ENCODE peak calls at places on chromosomes 7 and 10, in four cellular contexts. One of them, this sample, is unnamed.

GRCh38 chr7:26013551-26014083 is 138.4 kb upstream of the NFE2L3 start:
- DNase-seq in IMR-90: no peak
- DNase-seq in mesenchymal stem cell: no peak
- DNase-seq in MM.1S: no peak
- DNase-seq in this sample: no peak

GRCh38 chr7:22481726-22482125 is 18.3 kb downstream of the STEAP1B start:
- DNase-seq in IMR-90: no peak
- DNase-seq in mesenchymal stem cell: peak
- DNase-seq in MM.1S: peak
- DNase-seq in this sample: no peak

GRCh38 chr7:129434846-129435318 is 650 bp downstream of the STRIP2 start:
- DNase-seq in IMR-90: peak
- DNase-seq in mesenchymal stem cell: peak
- DNase-seq in MM.1S: no peak
- DNase-seq in this sample: peak

GRCh38 chr10:98920807-98921206 is 314.8 kb downstream of the HPSE2 start:
- DNase-seq in IMR-90: peak
- DNase-seq in mesenchymal stem cell: peak
- DNase-seq in MM.1S: no peak
- DNase-seq in this sample: no peak

GRCh38 chr7:85068796-85069195 is 118.1 kb downstream of the SEMA3D start:
- DNase-seq in IMR-90: peak
- DNase-seq in mesenchymal stem cell: peak
- DNase-seq in MM.1S: no peak
- DNase-seq in this sample: peak

GRCh38 chr7:36475371-36475770 is 85.7 kb downstream of the ANLN start:
- DNase-seq in IMR-90: no peak
- DNase-seq in mesenchymal stem cell: no peak
- DNase-seq in MM.1S: no peak
- DNase-seq in this sample: no peak

GRCh38 chr7:94080551-94080950 is 76.4 kb upstream of the BET1 start:
- DNase-seq in IMR-90: no peak
- DNase-seq in mesenchymal stem cell: no peak
- DNase-seq in MM.1S: no peak
- DNase-seq in this sample: no peak

GRCh38 chr10:93815304-93816091 is 57.8 kb downstream of the LGI1 start:
- DNase-seq in IMR-90: no peak
- DNase-seq in mesenchymal stem cell: peak
- DNase-seq in MM.1S: no peak
- DNase-seq in this sample: peak

GRCh38 chr10:33657154-33657900 is 322.9 kb upstream of the NRP1 start:
- DNase-seq in IMR-90: peak
- DNase-seq in mesenchymal stem cell: no peak
- DNase-seq in MM.1S: no peak
- DNase-seq in this sample: no peak

GRCh38 chr10:35214607-35215020 is 88.0 kb downstream of the CREM start:
- DNase-seq in IMR-90: no peak
- DNase-seq in mesenchymal stem cell: no peak
- DNase-seq in MM.1S: no peak
- DNase-seq in this sample: no peak

GRCh38 chr10:69069090-69070042 is 18.5 kb upstream of the SRGN start:
- DNase-seq in IMR-90: no peak
- DNase-seq in mesenchymal stem cell: peak
- DNase-seq in MM.1S: no peak
- DNase-seq in this sample: no peak

DNA sequence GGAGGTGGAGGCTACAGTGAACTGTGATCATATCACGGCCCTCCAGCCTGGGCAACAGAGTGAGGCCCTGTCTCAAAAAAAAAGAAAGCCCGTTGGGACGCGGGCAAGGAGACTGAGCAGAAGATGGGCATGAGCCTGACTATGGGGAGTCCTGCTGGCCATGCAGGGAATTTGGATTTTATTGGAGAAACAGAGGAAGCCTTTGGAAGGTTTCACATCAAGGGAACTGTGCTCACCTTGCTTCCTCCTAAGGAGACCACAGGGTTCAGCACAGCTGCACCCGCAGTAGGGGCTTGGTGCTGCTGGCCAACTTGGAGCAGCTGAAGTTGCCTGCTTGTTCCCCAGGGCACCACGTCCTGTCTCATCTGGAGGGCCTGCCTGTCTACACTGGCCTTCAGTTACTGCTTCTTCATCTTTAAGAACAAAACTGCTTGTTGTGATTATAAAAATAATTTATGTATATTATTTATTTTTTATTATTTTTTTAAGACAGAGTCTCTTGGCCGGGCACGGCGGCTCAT is 1.5 kb downstream of the IQCE start:
- DNase-seq in IMR-90: no peak
- DNase-seq in mesenchymal stem cell: peak
- DNase-seq in MM.1S: no peak
- DNase-seq in this sample: no peak
- H2AFZ ChIP-seq in IMR-90: peak
- H2AFZ ChIP-seq in mesenchymal stem cell: no peak
- H2AFZ ChIP-seq in MM.1S: peak
- H2AFZ ChIP-seq in this sample: peak

GRCh38 chr10:30056767-30057355 is 2.5 kb downstream of the JCAD start:
- DNase-seq in IMR-90: no peak
- DNase-seq in mesenchymal stem cell: peak
- DNase-seq in MM.1S: no peak
- DNase-seq in this sample: no peak

GRCh38 chr10:30058111-30058510 is 1.3 kb downstream of the JCAD start:
- DNase-seq in IMR-90: no peak
- DNase-seq in mesenchymal stem cell: peak
- DNase-seq in MM.1S: no peak
- DNase-seq in this sample: no peak

GRCh38 chr10:30058570-30059132 is 735 bp downstream of the JCAD start:
- DNase-seq in IMR-90: no peak
- DNase-seq in mesenchymal stem cell: peak
- DNase-seq in MM.1S: no peak
- DNase-seq in this sample: no peak

GRCh38 chr10:30056281-30056680 is 3.1 kb downstream of the JCAD start:
- DNase-seq in IMR-90: peak
- DNase-seq in mesenchymal stem cell: peak
- DNase-seq in MM.1S: no peak
- DNase-seq in this sample: no peak

DNA sequence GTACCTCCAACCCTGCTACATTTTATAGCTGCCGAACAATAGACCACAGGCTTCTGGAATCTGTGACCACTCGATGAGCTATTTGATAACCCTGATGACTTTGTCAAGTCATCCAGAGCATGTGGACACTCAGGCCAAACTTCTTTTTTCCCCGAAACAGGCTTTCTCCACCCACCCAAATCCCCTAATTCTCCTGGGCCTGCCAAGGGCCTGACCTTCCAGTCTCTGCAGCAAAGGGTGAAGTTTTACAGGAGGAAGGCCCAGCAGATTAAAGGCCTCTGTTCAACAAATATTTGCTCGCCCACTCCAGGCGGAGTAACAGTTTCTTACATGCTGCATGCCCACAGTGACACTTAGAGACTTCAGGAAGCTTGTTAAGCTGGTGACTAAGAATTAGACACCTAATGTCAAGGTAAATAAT is 2.0 kb downstream of the JCAD start:
- DNase-seq in IMR-90: peak
- DNase-seq in mesenchymal stem cell: peak
- DNase-seq in MM.1S: no peak
- DNase-seq in this sample: no peak
- H3K27ac ChIP-seq in IMR-90: peak
- H3K27ac ChIP-seq in mesenchymal stem cell: peak
- H3K27ac ChIP-seq in MM.1S: no peak
- H3K27ac ChIP-seq in this sample: no peak

GRCh38 chr10:61378865-61379264 is 74.3 kb downstream of the TMEM26 start:
- DNase-seq in IMR-90: no peak
- DNase-seq in mesenchymal stem cell: no peak
- DNase-seq in MM.1S: no peak
- DNase-seq in this sample: no peak
- H2AFZ ChIP-seq in IMR-90: no peak
- H2AFZ ChIP-seq in mesenchymal stem cell: no peak
- H2AFZ ChIP-seq in MM.1S: no peak
- H2AFZ ChIP-seq in this sample: no peak

GRCh38 chr10:24952146-24952700 is at the start of gene PRTFDC1:
- DNase-seq in IMR-90: no peak
- DNase-seq in mesenchymal stem cell: peak
- DNase-seq in MM.1S: no peak
- DNase-seq in this sample: no peak

GRCh38 chr10:24951201-24952145 is 933 bp downstream of the PRTFDC1 start:
- DNase-seq in IMR-90: no peak
- DNase-seq in mesenchymal stem cell: peak
- DNase-seq in MM.1S: no peak
- DNase-seq in this sample: no peak

GRCh38 chr10:24950439-24950838 is 2.0 kb downstream of the PRTFDC1 start:
- DNase-seq in IMR-90: no peak
- DNase-seq in mesenchymal stem cell: no peak
- DNase-seq in MM.1S: no peak
- DNase-seq in this sample: no peak

GRCh38 chr10:24953350-24954074 is 1.1 kb upstream of the PRTFDC1 start:
- DNase-seq in IMR-90: peak
- DNase-seq in mesenchymal stem cell: no peak
- DNase-seq in MM.1S: no peak
- DNase-seq in this sample: no peak

GRCh38 chr10:24952701-24953349 is 419 bp upstream of the PRTFDC1 start:
- DNase-seq in IMR-90: peak
- DNase-seq in mesenchymal stem cell: peak
- DNase-seq in MM.1S: peak
- DNase-seq in this sample: no peak
- H3K27ac ChIP-seq in IMR-90: peak
- H3K27ac ChIP-seq in mesenchymal stem cell: peak
- H3K27ac ChIP-seq in MM.1S: no peak
- H3K27ac ChIP-seq in this sample: peak

GRCh38 chr7:16420649-16421332 is 547 bp downstream of the CRPPA start:
- DNase-seq in IMR-90: peak
- DNase-seq in mesenchymal stem cell: peak
- DNase-seq in MM.1S: peak
- DNase-seq in this sample: peak
- H2AFZ ChIP-seq in IMR-90: peak
- H2AFZ ChIP-seq in mesenchymal stem cell: peak
- H2AFZ ChIP-seq in MM.1S: peak
- H2AFZ ChIP-seq in this sample: peak

GRCh38 chr10:74075906-74076305 is 74.7 kb downstream of the AP3M1 start:
- DNase-seq in IMR-90: no peak
- DNase-seq in mesenchymal stem cell: no peak
- DNase-seq in MM.1S: no peak
- DNase-seq in this sample: no peak

GRCh38 chr10:74078037-74078436 is 72.6 kb downstream of the AP3M1 start:
- DNase-seq in IMR-90: peak
- DNase-seq in mesenchymal stem cell: peak
- DNase-seq in MM.1S: no peak
- DNase-seq in this sample: no peak

GRCh38 chr10:74079028-74079913 is 71.4 kb downstream of the AP3M1 start:
- DNase-seq in IMR-90: peak
- DNase-seq in mesenchymal stem cell: no peak
- DNase-seq in MM.1S: no peak
- DNase-seq in this sample: no peak

GRCh38 chr10:74076961-74077360 is 73.7 kb downstream of the AP3M1 start:
- DNase-seq in IMR-90: peak
- DNase-seq in mesenchymal stem cell: no peak
- DNase-seq in MM.1S: no peak
- DNase-seq in this sample: no peak

GRCh38 chr10:74077416-74077815 is 73.2 kb downstream of the AP3M1 start:
- DNase-seq in IMR-90: no peak
- DNase-seq in mesenchymal stem cell: no peak
- DNase-seq in MM.1S: no peak
- DNase-seq in this sample: no peak
- H3K27ac ChIP-seq in IMR-90: no peak
- H3K27ac ChIP-seq in mesenchymal stem cell: peak
- H3K27ac ChIP-seq in MM.1S: no peak
- H3K27ac ChIP-seq in this sample: no peak

GRCh38 chr10:88282876-88283275 is 300.2 kb downstream of the RNLS start:
- DNase-seq in IMR-90: no peak
- DNase-seq in mesenchymal stem cell: no peak
- DNase-seq in MM.1S: no peak
- DNase-seq in this sample: no peak
- H2AFZ ChIP-seq in IMR-90: peak
- H2AFZ ChIP-seq in mesenchymal stem cell: no peak
- H2AFZ ChIP-seq in MM.1S: no peak
- H2AFZ ChIP-seq in this sample: no peak